ENCODE peak calls at places on chromosomes 7 and 10, in five cellular contexts. G is HepG2, Q is K562, D is H1, R is GM12878. P is an unnamed sample.

GRCh38 chr7:36961097-36961496 is 236.8 kb upstream of the AOAH start:
- DNase-seq in Q (no peak), R (no peak), G (no peak), D (no peak), P (no peak)

GRCh38 chr7:90262438-90262837 is 17.5 kb downstream of the CFAP69 start:
- DNase-seq in Q (peak), D (no peak), G (no peak), R (no peak), P (no peak)

GRCh38 chr7:13241416-13241815 is 554.0 kb downstream of the ARL4A start:
- DNase-seq in G (no peak), D (no peak), R (no peak), Q (no peak), P (no peak)

GRCh38 chr7:90412458-90413184 is 9.4 kb downstream of the CLDN12 start:
- DNase-seq in R (no peak), Q (no peak), G (peak), D (peak), P (peak)

GRCh38 chr10:71339796-71340589 is 20.9 kb downstream of the SLC29A3 start:
- DNase-seq in G (peak), R (no peak), Q (peak), D (no peak), P (no peak)

GRCh38 chr10:14397069-14397468 is 66.3 kb upstream of the FRMD4A start:
- DNase-seq in R (no peak), Q (no peak), D (no peak), G (no peak), P (no peak)

GRCh38 chr10:79127151-79127961 is 58.6 kb downstream of the ZMIZ1 start:
- DNase-seq in Q (peak), R (no peak), G (peak), D (no peak), P (no peak)

GRCh38 chr7:16891874-16892620 is 10.3 kb upstream of the AGR3 start:
- DNase-seq in D (no peak), G (no peak), R (no peak), Q (no peak), P (no peak)

GRCh38 chr10:31004611-31005193 is 27.0 kb downstream of the ZNF438 start:
- DNase-seq in D (no peak), G (no peak), Q (no peak), R (no peak), P (no peak)

GRCh38 chr7:26440993-26441636 is 149.5 kb downstream of the SNX10 start:
- DNase-seq in Q (no peak), D (no peak), R (no peak), G (peak), P (no peak)

GRCh38 chr10:44995581-44995913 is 5.2 kb upstream of the ZNF22 start:
- DNase-seq in G (no peak), D (no peak), Q (no peak), R (no peak), P (no peak)

GRCh38 chr7:77368974-77369373 is 47.2 kb downstream of the GSAP start:
- DNase-seq in R (no peak), G (no peak), D (no peak), Q (no peak), P (no peak)

GRCh38 chr7:140005341-140005740 is 57.4 kb downstream of the PARP12 start:
- DNase-seq in Q (no peak), G (no peak), D (no peak), R (no peak), P (no peak)

GRCh38 chr7:137655804-137656203 is 191.0 kb downstream of the DGKI start:
- DNase-seq in D (no peak), Q (no peak), R (no peak), G (no peak), P (no peak)

GRCh38 chr7:119281181-119281846 is 991.7 kb upstream of the KCND2 start:
- DNase-seq in D (peak), G (no peak), Q (no peak), R (no peak), P (no peak)
- TF ChIP-seq ATF2 in D (no peak), G (no peak), Q (no peak), R (no peak), P (no peak)

DNA sequence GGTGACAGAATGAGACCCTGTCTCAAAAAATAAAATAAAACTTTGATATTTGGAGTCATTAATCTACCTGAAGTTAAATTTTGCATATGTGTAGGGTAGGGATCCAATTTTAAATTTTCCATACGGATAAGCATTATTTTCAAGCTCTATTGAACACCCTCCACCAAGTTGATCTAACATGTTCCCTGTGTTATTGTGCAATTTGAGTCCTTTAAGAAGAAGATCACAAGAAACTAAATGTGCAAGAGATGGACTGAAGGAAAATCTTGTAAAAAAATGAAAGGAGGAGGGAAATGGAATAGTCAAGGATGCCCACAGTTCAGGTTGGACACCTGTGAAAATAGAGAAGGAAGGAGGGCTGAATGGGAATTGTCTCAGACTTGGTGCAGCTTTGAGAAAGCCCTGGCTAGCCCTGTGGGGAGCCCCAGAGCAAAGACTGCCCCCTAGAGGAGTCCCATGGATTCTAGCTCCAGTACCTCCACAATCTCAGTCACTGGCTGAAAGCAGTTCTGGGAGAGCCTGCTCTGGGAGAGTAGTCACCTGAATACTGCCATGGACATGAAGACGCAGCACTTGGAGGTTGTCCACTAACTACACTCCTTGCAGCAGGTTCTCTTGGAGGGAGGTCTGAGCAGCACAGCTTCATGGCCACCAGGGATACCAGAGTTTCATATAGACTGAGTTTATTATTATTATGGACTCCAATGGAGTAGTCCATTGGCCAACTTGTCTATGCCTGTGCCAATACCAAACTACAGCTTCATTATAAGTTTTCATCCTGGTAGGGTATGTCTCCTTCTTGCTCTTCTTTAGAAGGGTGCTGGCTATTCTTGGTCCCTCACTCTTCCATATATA is 5.7 kb upstream of the TIAL1 start:
- DNase-seq in D (peak), Q (no peak), R (no peak), G (peak), P (peak)
- TF ChIP-seq CTCF in D (peak), Q (peak), R (peak), G (peak), P (peak)

GRCh38 chr7:127578036-127578684 is 7.2 kb downstream of the GCC1 start:
- DNase-seq in D (no peak), Q (no peak), G (peak), R (no peak), P (no peak)
- TF ChIP-seq ATF2 in D (no peak), Q (no peak), G (no peak), R (no peak), P (no peak)

GRCh38 chr10:73998623-73999622 is 1.0 kb downstream of the VCL start:
- DNase-seq in R (no peak), G (peak), D (peak), Q (peak), P (peak)
- TF ChIP-seq CTCF in R (no peak), G (peak), D (peak), Q (peak), P (no peak)

GRCh38 chr10:121772406-121772805 is 155.4 kb downstream of the ATE1 start:
- DNase-seq in Q (no peak), D (no peak), G (no peak), R (no peak), P (no peak)
- TF ChIP-seq ATF2 in Q (no peak), D (no peak), G (no peak), R (no peak), P (no peak)

P was measured in WTC11.